ENCODE peak calls at places on chromosomes 11 and 22, in eight cellular contexts. A is dorsolateral prefrontal cortex, H is heart right ventricle, W is cardiac fibroblast, I is suprapubic skin, J is DND-41, Z is neural progenitor cell, Y is choroid plexus epithelial cell. F is an unnamed sample.

GRCh38 chr22:21942407-21942895 is 10.2 kb downstream of the PPM1F start:
- DNase-seq in A (peak), H (peak), W (peak), I (peak), J (no peak), Z (no peak), Y (peak), F (peak)

GRCh38 chr11:5204787-5205186 is 4.3 kb upstream of the OR51V1 start:
- DNase-seq in A (no peak), H (no peak), W (peak), I (no peak), J (no peak), Z (peak), Y (peak), F (peak)

GRCh38 chr11:103326070-103326794 is 217.0 kb downstream of the DYNC2H1 start:
- DNase-seq in A (no peak), H (peak), W (peak), I (no peak), J (peak), Z (peak), Y (peak), F (peak)

GRCh38 chr11:126172596-126173038 is 38.8 kb downstream of the RPUSD4 start:
- DNase-seq in A (no peak), H (no peak), W (peak), I (no peak), J (no peak), Z (no peak), Y (no peak), F (no peak)

GRCh38 chr11:61472282-61472681 is 36.3 kb upstream of the LRRC10B start:
- DNase-seq in A (no peak), H (peak), W (peak), I (peak), J (no peak), Z (no peak), Y (no peak), F (peak)

GRCh38 chr22:30077279-30077678 is 3.0 kb upstream of the HORMAD2 start:
- DNase-seq in A (no peak), H (no peak), W (no peak), I (no peak), J (no peak), Z (no peak), Y (no peak), F (no peak)

GRCh38 chr22:44025171-44026065 is 1.3 kb downstream of the PARVB start:
- DNase-seq in A (no peak), H (no peak), W (no peak), I (peak), J (no peak), Z (no peak), Y (no peak), F (no peak)

GRCh38 chr11:72141066-72141465 is 5.5 kb downstream of the FOLR3 start:
- DNase-seq in A (no peak), H (no peak), W (peak), I (no peak), J (no peak), Z (no peak), Y (peak), F (peak)

GRCh38 chr11:69907611-69908010 is 88.4 kb upstream of the FGF3 start:
- DNase-seq in A (no peak), H (no peak), W (no peak), I (no peak), J (no peak), Z (no peak), Y (no peak), F (no peak)

GRCh38 chr11:117930668-117931330 is 1.6 kb upstream of the TMPRSS13 start:
- DNase-seq in A (no peak), H (no peak), W (no peak), I (peak), J (peak), Z (no peak), Y (no peak), F (no peak)

GRCh38 chr11:34213366-34213765 is 107.9 kb downstream of the NAT10 start:
- DNase-seq in A (no peak), H (no peak), W (peak), I (no peak), J (no peak), Z (no peak), Y (no peak), F (no peak)

GRCh38 chr11:80307676-80308075 is 866.8 kb upstream of the TENM4 start:
- DNase-seq in A (no peak), H (no peak), W (no peak), I (no peak), J (no peak), Z (no peak), Y (no peak), F (no peak)

GRCh38 chr11:69770525-69770924 is 4.6 kb downstream of the FGF4 start:
- DNase-seq in A (no peak), H (no peak), W (no peak), I (no peak), J (no peak), Z (peak), Y (no peak), F (no peak)

GRCh38 chr22:50503475-50504145 is 3.9 kb downstream of the LMF2 start:
- DNase-seq in A (no peak), H (no peak), W (no peak), I (peak), J (peak), Z (no peak), Y (no peak), F (no peak)

GRCh38 chr11:102111011-102111786 is 952 bp downstream of the YAP1 start:
- DNase-seq in A (no peak), H (peak), W (peak), I (peak), J (no peak), Z (peak), Y (peak), F (peak)

GRCh38 chr22:46574993-46575914 is 37.8 kb upstream of the CELSR1 start:
- DNase-seq in A (no peak), H (peak), W (no peak), I (peak), J (no peak), Z (peak), Y (no peak), F (no peak)

GRCh38 chr11:108866781-108867180 is 201.9 kb downstream of the DDX10 start:
- DNase-seq in A (no peak), H (no peak), W (no peak), I (no peak), J (no peak), Z (no peak), Y (no peak), F (no peak)

GRCh38 chr22:21876486-21877176 is 9.2 kb upstream of the MAPK1 start:
- DNase-seq in A (no peak), H (no peak), W (peak), I (no peak), J (no peak), Z (no peak), Y (peak), F (peak)

GRCh38 chr11:19795082-19795481 is 82.4 kb downstream of the NAV2 start:
- DNase-seq in A (no peak), H (no peak), W (no peak), I (no peak), J (no peak), Z (no peak), Y (no peak), F (no peak)

GRCh38 chr11:61052182-61052972 is 49.9 kb upstream of the CD5 start:
- DNase-seq in A (no peak), H (no peak), W (no peak), I (no peak), J (no peak), Z (no peak), Y (no peak), F (no peak)

GRCh38 chr11:1873048-1873812 is 18.5 kb downstream of the PRR33 start:
- DNase-seq in A (no peak), H (no peak), W (peak), I (peak), J (no peak), Z (peak), Y (peak), F (no peak)

GRCh38 chr22:24205438-24206189 is 24.3 kb downstream of the SUSD2 start:
- DNase-seq in A (no peak), H (no peak), W (no peak), I (no peak), J (no peak), Z (no peak), Y (no peak), F (no peak)

GRCh38 chr22:35549338-35549737 is 8.7 kb downstream of the RASD2 start:
- DNase-seq in A (no peak), H (peak), W (no peak), I (no peak), J (no peak), Z (no peak), Y (no peak), F (no peak)

GRCh38 chr11:120608760-120609211 is 97.2 kb downstream of the GRIK4 start:
- DNase-seq in A (no peak), H (no peak), W (no peak), I (no peak), J (no peak), Z (peak), Y (no peak), F (no peak)

GRCh38 chr22:28800308-28801041 is at the start of gene XBP1:
- DNase-seq in A (peak), H (peak), W (peak), I (peak), J (peak), Z (peak), Y (peak), F (peak)

GRCh38 chr11:80783561-80783960 is 1342.7 kb upstream of the TENM4 start:
- DNase-seq in A (no peak), H (no peak), W (no peak), I (no peak), J (no peak), Z (no peak), Y (no peak), F (no peak)

GRCh38 chr22:41117127-41117965 is 25.0 kb downstream of the EP300 start:
- DNase-seq in A (no peak), H (no peak), W (no peak), I (no peak), J (no peak), Z (no peak), Y (no peak), F (no peak)

GRCh38 chr11:61880050-61880449 is 11.3 kb downstream of the FADS3 start:
- DNase-seq in A (no peak), H (no peak), W (no peak), I (no peak), J (no peak), Z (no peak), Y (no peak), F (no peak)

GRCh38 chr11:19201737-19202605 is at the start of gene CSRP3:
- DNase-seq in A (no peak), H (peak), W (no peak), I (no peak), J (no peak), Z (no peak), Y (no peak), F (no peak)

GRCh38 chr11:100719362-100719761 is 32.3 kb downstream of the ARHGAP42 start:
- DNase-seq in A (no peak), H (peak), W (peak), I (no peak), J (no peak), Z (peak), Y (peak), F (no peak)
- H3K4me3 ChIP-seq in A (no peak), H (no peak), W (no peak), I (no peak), J (no peak), Z (peak), Y (no peak), F (no peak)

DNA sequence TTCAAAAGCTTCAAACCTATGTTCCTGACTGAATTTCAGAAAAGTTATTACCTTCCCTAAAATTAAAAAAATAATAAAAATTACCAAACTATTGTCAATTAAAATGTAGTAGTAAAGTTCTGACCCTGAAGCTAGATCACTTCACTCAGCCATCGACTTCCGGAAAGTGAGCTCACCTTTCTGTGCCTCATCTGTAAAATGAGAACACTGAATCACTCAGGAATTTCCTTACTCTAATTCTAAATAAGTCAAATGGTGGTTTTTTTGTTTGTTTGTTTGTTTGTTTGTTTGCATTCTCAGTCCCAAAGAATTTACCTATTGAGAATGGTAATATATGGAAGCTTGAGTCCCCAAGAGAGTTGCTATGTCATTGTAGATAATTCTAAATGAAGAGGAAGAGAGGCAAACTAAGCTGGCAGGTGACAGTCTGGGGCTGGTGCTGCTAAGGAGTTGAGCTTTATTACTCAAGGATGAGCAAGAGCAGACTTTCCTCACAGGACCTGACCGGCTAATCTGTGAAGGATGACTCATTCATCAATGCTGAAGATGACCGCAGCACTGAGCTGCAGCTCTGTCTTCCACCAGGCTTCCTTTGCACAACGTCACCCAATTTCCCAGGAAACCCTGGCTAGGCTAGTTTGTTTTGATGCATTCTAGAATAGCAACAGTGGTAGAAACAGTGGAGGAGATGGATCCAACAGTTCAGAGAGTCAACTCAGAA is 248.8 kb downstream of the RAB38 start:
- DNase-seq in A (peak), H (no peak), W (peak), I (no peak), J (no peak), Z (no peak), Y (peak), F (peak)
- H3K4me3 ChIP-seq in A (no peak), H (no peak), W (no peak), I (no peak), J (no peak), Z (no peak), Y (no peak), F (no peak)

GRCh38 chr11:57568330-57568766 is 876 bp upstream of the UBE2L6 start:
- DNase-seq in A (no peak), H (peak), W (peak), I (peak), J (peak), Z (no peak), Y (peak), F (peak)

GRCh38 chr11:57567210-57567511 is 311 bp downstream of the UBE2L6 start:
- DNase-seq in A (no peak), H (peak), W (peak), I (no peak), J (peak), Z (no peak), Y (peak), F (no peak)

GRCh38 chr11:57567512-57568329 is at the start of gene UBE2L6:
- DNase-seq in A (peak), H (peak), W (no peak), I (peak), J (peak), Z (peak), Y (peak), F (no peak)

GRCh38 chr11:57566564-57567209 is 785 bp downstream of the UBE2L6 start:
- DNase-seq in A (no peak), H (no peak), W (peak), I (no peak), J (peak), Z (no peak), Y (no peak), F (no peak)

GRCh38 chr11:57566035-57566504 is 1.4 kb downstream of the UBE2L6 start:
- DNase-seq in A (no peak), H (peak), W (peak), I (no peak), J (peak), Z (no peak), Y (peak), F (no peak)
- H3K4me3 ChIP-seq in A (peak), H (peak), W (peak), I (peak), J (peak), Z (peak), Y (peak), F (peak)

GRCh38 chr11:130449996-130450419 is 1.6 kb downstream of the ADAMTS15 start:
- DNase-seq in A (peak), H (peak), W (peak), I (peak), J (no peak), Z (peak), Y (peak), F (no peak)

GRCh38 chr11:130451261-130452019 is 3.0 kb downstream of the ADAMTS15 start:
- DNase-seq in A (no peak), H (peak), W (peak), I (no peak), J (no peak), Z (no peak), Y (peak), F (no peak)

GRCh38 chr11:130449246-130449990 is 973 bp downstream of the ADAMTS15 start:
- DNase-seq in A (no peak), H (no peak), W (peak), I (no peak), J (no peak), Z (peak), Y (no peak), F (no peak)

GRCh38 chr11:130448039-130448415 is 418 bp upstream of the ADAMTS15 start:
- DNase-seq in A (no peak), H (no peak), W (no peak), I (no peak), J (no peak), Z (no peak), Y (no peak), F (no peak)

DNA sequence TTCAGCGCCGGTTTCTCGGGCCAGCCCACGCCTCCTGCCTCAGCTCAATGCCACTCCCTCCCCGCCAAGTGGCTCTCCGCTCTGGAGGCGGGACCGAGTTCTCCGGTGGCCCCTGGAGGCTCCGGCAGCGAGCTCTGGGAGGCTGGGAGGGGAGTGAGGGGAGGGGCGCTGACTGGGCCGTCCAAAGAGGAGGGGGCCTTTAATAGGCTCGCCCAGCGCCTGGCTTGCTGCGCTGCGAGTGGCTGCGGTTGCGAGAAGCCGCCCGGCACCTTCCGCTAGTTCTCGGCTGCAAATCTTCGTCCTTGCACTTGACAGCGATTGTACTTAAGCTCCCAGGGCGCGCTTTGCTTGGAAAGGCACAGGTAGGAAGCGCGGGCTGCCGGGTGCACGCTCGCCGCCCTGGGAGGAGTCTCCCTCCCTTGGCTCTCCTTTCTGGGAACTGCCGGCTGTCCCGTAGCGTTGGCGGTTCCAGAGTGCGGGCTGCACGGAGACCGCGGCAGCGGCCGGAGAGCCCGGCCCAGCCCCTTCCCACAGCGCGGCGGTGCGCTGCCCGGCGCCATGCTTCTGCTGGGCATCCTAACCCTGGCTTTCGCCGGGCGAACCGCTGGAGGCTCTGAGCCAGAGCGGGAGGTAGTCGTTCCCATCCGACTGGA is at the start of gene ADAMTS15:
- DNase-seq in A (peak), H (peak), W (peak), I (peak), J (no peak), Z (peak), Y (peak), F (peak)
- H3K4me3 ChIP-seq in A (peak), H (peak), W (peak), I (peak), J (no peak), Z (peak), Y (peak), F (peak)

DNA sequence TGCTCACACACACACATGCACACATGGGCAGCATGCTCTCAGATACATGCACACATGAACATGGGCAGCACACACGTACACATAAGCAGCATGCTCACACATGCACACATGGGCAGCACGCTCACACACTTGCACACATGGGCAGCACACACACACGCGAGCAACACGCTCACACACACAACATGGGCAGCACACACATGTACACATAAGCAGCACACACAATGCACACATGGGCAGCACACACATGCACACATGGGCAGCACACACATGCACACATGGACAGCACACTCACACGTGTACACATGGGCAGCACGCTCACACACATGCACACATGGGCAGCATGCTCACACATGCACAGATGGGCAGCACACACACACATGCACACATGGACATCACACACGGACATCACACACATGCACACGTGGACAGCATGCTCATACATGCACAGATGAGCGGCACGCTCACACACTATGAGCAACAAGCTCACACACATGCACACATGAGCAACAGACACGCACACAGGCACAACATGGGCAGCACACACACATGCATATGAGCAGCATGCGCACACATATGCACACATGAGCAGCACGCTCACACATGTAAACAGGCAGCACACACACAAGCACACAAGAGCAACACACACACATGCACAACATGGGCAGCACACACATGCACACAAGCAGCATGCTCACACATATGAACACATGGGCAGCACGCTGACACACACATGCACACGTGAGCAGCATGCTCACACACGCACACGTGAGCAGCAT is 43.0 kb downstream of the RTN4R start:
- DNase-seq in A (no peak), H (no peak), W (no peak), I (no peak), J (no peak), Z (no peak), Y (no peak), F (no peak)
- H3K4me3 ChIP-seq in A (no peak), H (no peak), W (no peak), I (no peak), J (no peak), Z (no peak), Y (no peak), F (no peak)

DNA sequence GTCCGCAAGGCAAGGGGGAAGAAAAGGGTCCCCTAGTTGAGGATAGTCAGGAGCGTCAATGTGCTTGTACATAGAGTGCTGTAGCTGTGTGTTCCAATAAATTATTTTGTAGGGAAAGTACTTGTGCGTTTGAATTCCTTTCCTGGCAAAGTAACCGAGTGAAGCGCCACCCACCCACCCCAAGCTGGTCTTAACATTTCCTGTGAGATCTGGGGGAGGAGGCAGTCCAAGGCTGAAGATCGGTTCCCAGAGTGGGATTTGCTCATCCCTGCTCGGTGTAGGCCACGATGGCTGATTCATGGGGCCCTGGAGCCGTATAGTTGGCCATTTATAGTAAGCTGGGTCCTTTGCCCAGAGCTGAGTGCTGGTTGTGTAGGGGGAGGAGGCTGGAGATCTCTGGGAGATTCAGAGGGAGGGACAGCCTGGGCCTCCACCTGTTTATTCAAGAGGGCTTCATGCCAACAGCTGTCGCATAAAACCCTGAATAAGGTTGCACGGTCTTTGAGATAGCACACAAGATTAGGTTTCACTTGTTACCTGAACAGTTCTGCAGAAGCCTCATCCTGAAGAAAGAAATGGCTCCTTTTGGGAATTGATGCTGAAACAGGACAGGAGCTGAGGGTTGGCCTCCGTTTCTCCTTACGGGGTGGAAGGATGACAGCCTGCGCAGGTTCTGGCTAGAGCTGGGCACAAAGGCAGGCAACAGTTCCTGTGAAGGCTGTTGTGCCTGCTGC is 2.4 kb downstream of the ATF4 start:
- DNase-seq in A (peak), H (no peak), W (peak), I (no peak), J (peak), Z (peak), Y (peak), F (no peak)
- H3K4me3 ChIP-seq in A (peak), H (peak), W (peak), I (peak), J (no peak), Z (peak), Y (peak), F (peak)

GRCh38 chr11:68099474-68100405 is 21.4 kb downstream of the CHKA start:
- DNase-seq in A (no peak), H (peak), W (no peak), I (no peak), J (peak), Z (no peak), Y (peak), F (no peak)
- H3K4me3 ChIP-seq in A (no peak), H (no peak), W (no peak), I (no peak), J (no peak), Z (no peak), Y (peak), F (no peak)

F was measured in skeletal muscle cell.